ENCODE peak calls at places on chromosomes 5 and 9, in ten cellular contexts. One of them, this sample, is unnamed.

GRCh38 chr5:98942849-98943248 is 14.0 kb upstream of the CHD1 start:
- DNase-seq in CD4-positive, CD25-positive, alpha-beta regulatory T cell: no peak
- DNase-seq in IMR-90: no peak
- DNase-seq in MM.1S: no peak
- DNase-seq in right cardiac atrium: no peak
- DNase-seq in A549: no peak
- DNase-seq in Peyer's patch: no peak
- DNase-seq in psoas muscle: no peak
- DNase-seq in CD4-positive, alpha-beta memory T cell: no peak
- DNase-seq in uterus: no peak
- DNase-seq in this sample: no peak

GRCh38 chr5:2013301-2014057 is 130.8 kb upstream of the IRX4 start:
- DNase-seq in CD4-positive, CD25-positive, alpha-beta regulatory T cell: no peak
- DNase-seq in A549: no peak
- DNase-seq in Peyer's patch: no peak
- DNase-seq in uterus: no peak
- DNase-seq in psoas muscle: no peak
- DNase-seq in right cardiac atrium: no peak
- DNase-seq in IMR-90: no peak
- DNase-seq in MM.1S: no peak
- DNase-seq in CD4-positive, alpha-beta memory T cell: no peak
- DNase-seq in this sample: no peak

GRCh38 chr5:167920589-167920988 is 370.9 kb upstream of the WWC1 start:
- DNase-seq in CD4-positive, CD25-positive, alpha-beta regulatory T cell: no peak
- DNase-seq in right cardiac atrium: no peak
- DNase-seq in IMR-90: no peak
- DNase-seq in uterus: no peak
- DNase-seq in A549: no peak
- DNase-seq in CD4-positive, alpha-beta memory T cell: no peak
- DNase-seq in Peyer's patch: no peak
- DNase-seq in MM.1S: no peak
- DNase-seq in psoas muscle: no peak
- DNase-seq in this sample: no peak

GRCh38 chr5:154729613-154730012 is 25.6 kb upstream of the LARP1 start:
- DNase-seq in right cardiac atrium: no peak
- DNase-seq in CD4-positive, CD25-positive, alpha-beta regulatory T cell: no peak
- DNase-seq in psoas muscle: no peak
- DNase-seq in CD4-positive, alpha-beta memory T cell: no peak
- DNase-seq in Peyer's patch: no peak
- DNase-seq in MM.1S: no peak
- DNase-seq in A549: peak; percentile 12
- DNase-seq in IMR-90: no peak
- DNase-seq in uterus: no peak
- DNase-seq in this sample: no peak

GRCh38 chr9:114235113-114235589 is 79.8 kb downstream of the COL27A1 start:
- DNase-seq in MM.1S: no peak
- DNase-seq in A549: no peak
- DNase-seq in CD4-positive, CD25-positive, alpha-beta regulatory T cell: no peak
- DNase-seq in Peyer's patch: no peak
- DNase-seq in CD4-positive, alpha-beta memory T cell: no peak
- DNase-seq in IMR-90: no peak
- DNase-seq in right cardiac atrium: peak; percentile 58
- DNase-seq in psoas muscle: no peak
- DNase-seq in uterus: no peak
- DNase-seq in this sample: no peak

GRCh38 chr5:174307656-174308271 is 262.3 kb downstream of the NSG2 start:
- DNase-seq in CD4-positive, CD25-positive, alpha-beta regulatory T cell: no peak
- DNase-seq in psoas muscle: no peak
- DNase-seq in CD4-positive, alpha-beta memory T cell: no peak
- DNase-seq in right cardiac atrium: no peak
- DNase-seq in MM.1S: no peak
- DNase-seq in IMR-90: no peak
- DNase-seq in Peyer's patch: no peak
- DNase-seq in A549: no peak
- DNase-seq in uterus: no peak
- DNase-seq in this sample: no peak

GRCh38 chr9:76583256-76583655 is 124.3 kb downstream of the GCNT1 start:
- DNase-seq in uterus: no peak
- DNase-seq in A549: no peak
- DNase-seq in CD4-positive, alpha-beta memory T cell: no peak
- DNase-seq in IMR-90: no peak
- DNase-seq in psoas muscle: no peak
- DNase-seq in MM.1S: no peak
- DNase-seq in CD4-positive, CD25-positive, alpha-beta regulatory T cell: no peak
- DNase-seq in Peyer's patch: no peak
- DNase-seq in right cardiac atrium: no peak
- DNase-seq in this sample: no peak

GRCh38 chr5:6291961-6292360 is 86.4 kb downstream of the MED10 start:
- DNase-seq in CD4-positive, alpha-beta memory T cell: peak; percentile 5
- DNase-seq in IMR-90: no peak
- DNase-seq in MM.1S: peak; percentile 67
- DNase-seq in right cardiac atrium: no peak
- DNase-seq in psoas muscle: no peak
- DNase-seq in A549: peak; percentile 18
- DNase-seq in Peyer's patch: no peak
- DNase-seq in uterus: no peak
- DNase-seq in CD4-positive, CD25-positive, alpha-beta regulatory T cell: no peak
- DNase-seq in this sample: no peak

GRCh38 chr5:71789746-71790145 is 70.7 kb downstream of the CARTPT start:
- DNase-seq in psoas muscle: no peak
- DNase-seq in CD4-positive, CD25-positive, alpha-beta regulatory T cell: no peak
- DNase-seq in right cardiac atrium: no peak
- DNase-seq in Peyer's patch: no peak
- DNase-seq in MM.1S: no peak
- DNase-seq in CD4-positive, alpha-beta memory T cell: no peak
- DNase-seq in A549: peak; percentile 6
- DNase-seq in uterus: no peak
- DNase-seq in IMR-90: no peak
- DNase-seq in this sample: no peak

GRCh38 chr5:140005145-140005591 is 37.9 kb downstream of the NRG2 start:
- DNase-seq in Peyer's patch: no peak
- DNase-seq in uterus: no peak
- DNase-seq in CD4-positive, CD25-positive, alpha-beta regulatory T cell: no peak
- DNase-seq in right cardiac atrium: no peak
- DNase-seq in CD4-positive, alpha-beta memory T cell: no peak
- DNase-seq in A549: no peak
- DNase-seq in MM.1S: no peak
- DNase-seq in psoas muscle: no peak
- DNase-seq in IMR-90: no peak
- DNase-seq in this sample: no peak

GRCh38 chr9:13377286-13377925 is 97.9 kb upstream of the MPDZ start:
- DNase-seq in psoas muscle: no peak
- DNase-seq in CD4-positive, alpha-beta memory T cell: no peak
- DNase-seq in Peyer's patch: no peak
- DNase-seq in CD4-positive, CD25-positive, alpha-beta regulatory T cell: no peak
- DNase-seq in A549: no peak
- DNase-seq in IMR-90: no peak
- DNase-seq in uterus: no peak
- DNase-seq in right cardiac atrium: no peak
- DNase-seq in MM.1S: no peak
- DNase-seq in this sample: no peak

GRCh38 chr5:157342822-157343402 is 77.0 kb downstream of the CYFIP2 start:
- DNase-seq in right cardiac atrium: peak; percentile 67
- DNase-seq in psoas muscle: peak; percentile 22
- DNase-seq in CD4-positive, CD25-positive, alpha-beta regulatory T cell: peak; percentile 10
- DNase-seq in A549: peak; percentile 56
- DNase-seq in IMR-90: no peak
- DNase-seq in uterus: no peak
- DNase-seq in MM.1S: peak; percentile 18
- DNase-seq in CD4-positive, alpha-beta memory T cell: peak; percentile 21
- DNase-seq in Peyer's patch: peak; percentile 63
- DNase-seq in this sample: no peak

DNA sequence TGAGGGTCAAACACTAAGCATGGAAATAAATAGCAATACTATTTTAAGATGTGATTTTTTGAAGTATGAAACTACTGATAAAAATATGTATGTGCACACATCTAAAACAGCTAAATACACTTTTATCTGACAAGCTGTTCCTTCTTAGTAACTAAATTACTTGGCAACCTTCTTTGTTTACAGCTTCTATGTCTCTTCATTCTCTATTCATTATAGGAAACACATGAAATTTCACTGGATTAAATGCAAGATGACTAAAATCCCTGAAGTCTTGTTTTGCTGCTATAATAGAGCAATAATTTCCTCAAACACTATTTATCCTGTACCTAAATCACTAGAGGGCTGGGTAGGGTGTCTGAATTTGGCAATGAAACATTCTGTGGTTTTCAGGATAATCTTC is 11.7 kb downstream of the RICTOR start:
- DNase-seq in Peyer's patch: no peak
- DNase-seq in uterus: no peak
- DNase-seq in IMR-90: no peak
- DNase-seq in A549: no peak
- DNase-seq in CD4-positive, alpha-beta memory T cell: no peak
- DNase-seq in CD4-positive, CD25-positive, alpha-beta regulatory T cell: no peak
- DNase-seq in MM.1S: no peak
- DNase-seq in psoas muscle: no peak
- DNase-seq in right cardiac atrium: no peak
- DNase-seq in this sample: no peak
- H3K4me3 ChIP-seq in Peyer's patch: no peak overlapping the region
- H3K4me3 ChIP-seq in uterus: no peak overlapping the region
- H3K4me3 ChIP-seq in IMR-90: no peak overlapping the region
- H3K4me3 ChIP-seq in A549: no peak overlapping the region
- H3K4me3 ChIP-seq in CD4-positive, alpha-beta memory T cell: no peak overlapping the region
- H3K4me3 ChIP-seq in CD4-positive, CD25-positive, alpha-beta regulatory T cell: peak overlapping the region; percentile 40
- H3K4me3 ChIP-seq in MM.1S: no peak overlapping the region
- H3K4me3 ChIP-seq in psoas muscle: no peak overlapping the region
- H3K4me3 ChIP-seq in right cardiac atrium: no peak overlapping the region
- H3K4me3 ChIP-seq in this sample: no peak overlapping the region

DNA sequence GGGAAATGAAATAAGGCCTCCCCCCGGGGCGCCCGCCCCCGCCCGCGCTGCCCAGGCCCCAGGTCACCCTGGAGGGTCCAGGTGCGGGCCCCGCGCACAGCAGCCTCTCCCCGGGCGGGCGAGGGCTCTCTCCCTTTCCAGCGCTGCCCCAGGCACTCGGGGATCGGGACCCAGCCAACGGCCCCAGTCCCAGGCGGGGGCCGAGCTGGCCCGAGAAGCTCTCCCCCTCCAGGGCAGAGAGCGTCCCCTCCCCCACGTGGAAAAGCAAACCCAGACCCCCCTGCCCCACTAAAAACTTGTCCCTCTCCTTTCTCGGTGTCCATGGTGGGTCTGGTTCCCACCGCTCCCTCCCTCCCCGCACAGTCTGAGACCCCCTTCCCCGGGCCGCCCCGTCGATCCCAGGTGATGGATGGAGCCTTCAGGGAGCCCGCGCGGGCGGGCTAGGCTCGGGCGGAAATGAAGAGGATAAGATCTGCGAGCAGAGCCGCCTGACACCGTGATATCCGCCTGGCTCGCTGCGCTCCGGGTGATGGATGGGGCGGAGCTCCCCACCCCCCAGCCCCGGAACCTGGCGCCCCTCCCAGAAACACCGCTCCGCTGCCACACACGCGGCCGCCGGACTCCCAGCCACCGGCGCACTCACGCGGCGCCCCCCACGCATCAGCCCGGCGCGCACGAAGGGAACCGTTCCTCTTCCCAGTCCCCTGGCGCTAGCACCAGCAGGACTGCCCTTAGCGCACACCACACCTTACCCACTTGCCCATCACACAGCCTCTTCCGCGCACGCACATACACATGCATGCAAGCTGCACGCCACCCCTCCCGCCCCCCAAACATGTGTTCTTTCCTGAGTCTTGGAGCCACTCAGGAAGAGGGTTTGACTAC is 81.7 kb upstream of the ZBTB43 start:
- DNase-seq in A549: no peak
- DNase-seq in psoas muscle: peak; percentile 44
- DNase-seq in IMR-90: no peak
- DNase-seq in CD4-positive, CD25-positive, alpha-beta regulatory T cell: peak; percentile 70
- DNase-seq in MM.1S: peak; percentile 41
- DNase-seq in right cardiac atrium: peak; percentile 78
- DNase-seq in CD4-positive, alpha-beta memory T cell: peak; percentile 77
- DNase-seq in uterus: peak; percentile 42
- DNase-seq in Peyer's patch: peak; percentile 91
- DNase-seq in this sample: peak; percentile 72
- H3K27ac ChIP-seq in A549: peak overlapping the region; percentile 90
- H3K27ac ChIP-seq in psoas muscle: no peak overlapping the region
- H3K27ac ChIP-seq in IMR-90: no peak overlapping the region
- H3K27ac ChIP-seq in CD4-positive, CD25-positive, alpha-beta regulatory T cell: peak overlapping the region; percentile 94
- H3K27ac ChIP-seq in MM.1S: no peak overlapping the region
- H3K27ac ChIP-seq in right cardiac atrium: peak overlapping the region; percentile 25
- H3K27ac ChIP-seq in CD4-positive, alpha-beta memory T cell: peak overlapping the region; percentile 89
- H3K27ac ChIP-seq in uterus: peak overlapping the region; percentile 16
- H3K27ac ChIP-seq in Peyer's patch: peak overlapping the region; percentile 87
- H3K27ac ChIP-seq in this sample: peak overlapping the region; percentile 87

DNA sequence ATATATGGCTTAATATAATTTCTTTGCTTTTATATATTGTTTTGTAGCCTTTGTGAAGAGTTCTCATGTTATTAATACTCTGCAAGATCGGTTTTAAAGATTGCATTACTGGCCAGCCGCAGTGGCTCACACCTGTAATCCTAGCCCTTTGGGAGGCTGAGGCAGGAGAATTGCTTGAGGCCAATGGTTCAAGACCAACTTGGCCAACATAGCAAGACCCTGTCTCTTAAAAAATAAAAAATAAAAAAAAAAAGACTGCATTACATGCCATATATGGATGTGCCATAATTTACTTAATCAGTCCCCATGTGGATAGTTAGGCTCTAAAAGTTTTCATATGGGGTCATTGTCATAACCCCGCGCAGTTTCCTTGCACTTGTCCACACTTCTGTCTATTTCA is 31.0 kb upstream of the TNFAIP8 start:
- DNase-seq in A549: no peak
- DNase-seq in Peyer's patch: no peak
- DNase-seq in right cardiac atrium: no peak
- DNase-seq in IMR-90: no peak
- DNase-seq in psoas muscle: no peak
- DNase-seq in CD4-positive, CD25-positive, alpha-beta regulatory T cell: no peak
- DNase-seq in MM.1S: no peak
- DNase-seq in CD4-positive, alpha-beta memory T cell: no peak
- DNase-seq in uterus: no peak
- DNase-seq in this sample: no peak
- H3K4me1 ChIP-seq in A549: peaks cover 68% of the 10 kb centered on the region
- H3K4me1 ChIP-seq in Peyer's patch: peaks cover 10% of the 10 kb centered on the region
- H3K4me1 ChIP-seq in right cardiac atrium: no peaks in the 10 kb centered on the region
- H3K4me1 ChIP-seq in IMR-90: peaks cover 41% of the 10 kb centered on the region
- H3K4me1 ChIP-seq in psoas muscle: no peaks in the 10 kb centered on the region
- H3K4me1 ChIP-seq in CD4-positive, CD25-positive, alpha-beta regulatory T cell: peaks cover 99% of the 10 kb centered on the region
- H3K4me1 ChIP-seq in MM.1S: peaks cover 48% of the 10 kb centered on the region
- H3K4me1 ChIP-seq in CD4-positive, alpha-beta memory T cell: peaks cover 96% of the 10 kb centered on the region
- H3K4me1 ChIP-seq in uterus: peaks cover 6% of the 10 kb centered on the region
- H3K4me1 ChIP-seq in this sample: peaks cover 96% of the 10 kb centered on the region

DNA sequence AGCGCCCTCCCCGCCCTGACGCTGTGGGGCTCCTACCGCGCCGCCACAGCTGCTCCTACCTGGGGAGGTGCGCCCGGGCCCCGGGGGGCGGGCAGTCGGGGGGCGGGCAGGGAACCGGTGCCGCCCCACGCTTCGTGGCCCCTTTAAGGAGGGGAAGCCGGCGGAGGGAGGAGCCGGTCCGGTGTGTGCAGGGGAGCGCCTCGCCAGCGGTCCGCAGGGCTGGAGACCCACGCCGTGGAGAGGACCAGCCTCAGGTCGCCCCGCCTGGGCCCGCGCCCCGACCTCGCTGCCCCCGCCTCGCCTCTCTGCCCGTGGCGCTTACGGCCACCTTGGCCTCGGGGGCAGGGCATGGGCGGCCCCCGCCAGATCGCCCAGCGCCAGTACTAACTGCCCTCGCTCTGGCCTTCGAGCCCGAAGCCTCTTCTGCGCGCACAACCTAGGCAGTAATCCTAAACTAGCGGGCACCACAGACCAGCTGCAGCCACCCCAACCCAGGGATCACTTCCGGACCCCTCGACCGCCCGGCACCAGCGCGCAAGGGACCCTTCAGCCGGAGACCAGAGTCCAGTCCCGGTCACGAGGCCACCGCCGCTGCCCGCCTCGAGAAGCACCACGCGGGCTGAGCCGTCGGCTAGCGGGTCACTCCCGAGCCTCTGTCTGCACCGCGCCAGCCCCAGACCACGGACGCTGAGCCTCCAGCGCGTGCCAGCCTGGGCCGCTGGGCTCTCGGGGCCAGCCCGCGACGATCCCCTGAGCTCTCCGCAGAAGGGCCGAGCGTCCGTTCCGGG is at the start of gene FOXE1:
- DNase-seq in right cardiac atrium: no peak
- DNase-seq in psoas muscle: no peak
- DNase-seq in A549: peak; percentile 31
- DNase-seq in IMR-90: no peak
- DNase-seq in CD4-positive, CD25-positive, alpha-beta regulatory T cell: no peak
- DNase-seq in Peyer's patch: no peak
- DNase-seq in uterus: no peak
- DNase-seq in CD4-positive, alpha-beta memory T cell: no peak
- DNase-seq in MM.1S: no peak
- DNase-seq in this sample: peak; percentile 29
- H3K4me3 ChIP-seq in right cardiac atrium: peak within 1 kb of the TSS; percentile 43
- H3K4me3 ChIP-seq in psoas muscle: peak within 1 kb of the TSS; percentile 59
- H3K4me3 ChIP-seq in A549: peak within 1 kb of the TSS; percentile 74
- H3K4me3 ChIP-seq in IMR-90: peak within 1 kb of the TSS; percentile 41
- H3K4me3 ChIP-seq in CD4-positive, CD25-positive, alpha-beta regulatory T cell: no peak within 1 kb of the TSS
- H3K4me3 ChIP-seq in Peyer's patch: peak within 1 kb of the TSS; percentile 55
- H3K4me3 ChIP-seq in uterus: no peak within 1 kb of the TSS
- H3K4me3 ChIP-seq in CD4-positive, alpha-beta memory T cell: no peak within 1 kb of the TSS
- H3K4me3 ChIP-seq in MM.1S: no peak within 1 kb of the TSS
- H3K4me3 ChIP-seq in this sample: peak within 1 kb of the TSS; percentile 55

This sample was measured in CD8-positive, alpha-beta T cell.